ENCODE peak calls at places on chromosomes 12 and 14, in five cellular contexts. One of them, this sample, is unnamed.

GRCh38 chr12:86660488-86661171 is 404.4 kb upstream of the MGAT4C start:
- DNase-seq in heart left ventricle: no peak
- DNase-seq in ureter: no peak
- DNase-seq in HTR-8/SVneo: peak
- DNase-seq in psoas muscle: no peak
- DNase-seq in this sample: no peak

GRCh38 chr12:1799068-1799881 is 21.1 kb upstream of the LRTM2 start:
- DNase-seq in heart left ventricle: peak
- DNase-seq in ureter: peak
- DNase-seq in HTR-8/SVneo: no peak
- DNase-seq in psoas muscle: no peak
- DNase-seq in this sample: peak

GRCh38 chr12:56206373-56207166 is 15.2 kb downstream of the RNF41 start:
- DNase-seq in heart left ventricle: peak
- DNase-seq in ureter: no peak
- DNase-seq in HTR-8/SVneo: peak
- DNase-seq in psoas muscle: peak
- DNase-seq in this sample: no peak

GRCh38 chr14:76701981-76702380 is 59.3 kb upstream of the VASH1 start:
- DNase-seq in heart left ventricle: no peak
- DNase-seq in ureter: no peak
- DNase-seq in HTR-8/SVneo: no peak
- DNase-seq in psoas muscle: peak
- DNase-seq in this sample: no peak

GRCh38 chr14:76917759-76918175 is 91.6 kb downstream of the LRRC74A start:
- DNase-seq in heart left ventricle: peak
- DNase-seq in ureter: no peak
- DNase-seq in HTR-8/SVneo: no peak
- DNase-seq in psoas muscle: peak
- DNase-seq in this sample: no peak

GRCh38 chr14:22086149-22086548 is 412.5 kb upstream of the OR4E1 start:
- DNase-seq in heart left ventricle: no peak
- DNase-seq in ureter: no peak
- DNase-seq in HTR-8/SVneo: no peak
- DNase-seq in psoas muscle: no peak
- DNase-seq in this sample: no peak

GRCh38 chr12:57760347-57760982 is 5.6 kb downstream of the MARCHF9 start:
- DNase-seq in heart left ventricle: no peak
- DNase-seq in ureter: no peak
- DNase-seq in HTR-8/SVneo: no peak
- DNase-seq in psoas muscle: no peak
- DNase-seq in this sample: no peak

GRCh38 chr12:56634242-56634836 is 4.2 kb upstream of the BAZ2A start:
- DNase-seq in heart left ventricle: peak
- DNase-seq in ureter: peak
- DNase-seq in HTR-8/SVneo: no peak
- DNase-seq in psoas muscle: no peak
- DNase-seq in this sample: no peak

GRCh38 chr14:51877807-51878206 is 17.4 kb downstream of the GNG2 start:
- DNase-seq in heart left ventricle: no peak
- DNase-seq in ureter: no peak
- DNase-seq in HTR-8/SVneo: no peak
- DNase-seq in psoas muscle: no peak
- DNase-seq in this sample: no peak

GRCh38 chr14:75402867-75403413 is 24.9 kb upstream of the JDP2 start:
- DNase-seq in heart left ventricle: no peak
- DNase-seq in ureter: no peak
- DNase-seq in HTR-8/SVneo: no peak
- DNase-seq in psoas muscle: no peak
- DNase-seq in this sample: no peak

GRCh38 chr14:51828017-51828797 is 32.2 kb upstream of the GNG2 start:
- DNase-seq in heart left ventricle: peak
- DNase-seq in ureter: no peak
- DNase-seq in HTR-8/SVneo: peak
- DNase-seq in psoas muscle: peak
- DNase-seq in this sample: no peak

GRCh38 chr12:14849664-14850063 is 6.3 kb upstream of the ART4 start:
- DNase-seq in heart left ventricle: no peak
- DNase-seq in ureter: no peak
- DNase-seq in HTR-8/SVneo: no peak
- DNase-seq in psoas muscle: no peak
- DNase-seq in this sample: no peak

GRCh38 chr14:105993814-105994213 is 467.4 kb downstream of the TMEM121 start:
- DNase-seq in heart left ventricle: no peak
- DNase-seq in ureter: no peak
- DNase-seq in HTR-8/SVneo: no peak
- DNase-seq in psoas muscle: no peak
- DNase-seq in this sample: no peak

GRCh38 chr14:100540141-100540925 is 46.9 kb downstream of the BEGAIN start:
- DNase-seq in heart left ventricle: peak
- DNase-seq in ureter: no peak
- DNase-seq in HTR-8/SVneo: no peak
- DNase-seq in psoas muscle: peak
- DNase-seq in this sample: peak